ENCODE peak calls at places on chromosome 16, in nine cellular contexts. One of them, this sample, is unnamed.

GRCh38 chr16:69273009-69273408 is 38.1 kb upstream of the VPS4A start:
- DNase-seq in AG04450: peak
- DNase-seq in left lung: no peak
- DNase-seq in breast epithelium: no peak
- DNase-seq in Caco-2: no peak
- DNase-seq in NB4: no peak
- DNase-seq in sigmoid colon: no peak
- DNase-seq in epithelial cell of proximal tubule: no peak
- DNase-seq in fibroblast of the aortic adventitia: peak
- DNase-seq in this sample: peak

GRCh38 chr16:53372942-53373871 is 61.1 kb upstream of the RBL2 start:
- DNase-seq in AG04450: no peak
- DNase-seq in left lung: peak
- DNase-seq in breast epithelium: peak
- DNase-seq in Caco-2: peak
- DNase-seq in NB4: no peak
- DNase-seq in sigmoid colon: no peak
- DNase-seq in epithelial cell of proximal tubule: no peak
- DNase-seq in fibroblast of the aortic adventitia: no peak
- DNase-seq in this sample: no peak

GRCh38 chr16:12546918-12547607 is 256.6 kb downstream of the CPPED1 start:
- DNase-seq in AG04450: no peak
- DNase-seq in left lung: no peak
- DNase-seq in breast epithelium: no peak
- DNase-seq in Caco-2: no peak
- DNase-seq in NB4: peak
- DNase-seq in sigmoid colon: no peak
- DNase-seq in epithelial cell of proximal tubule: no peak
- DNase-seq in fibroblast of the aortic adventitia: no peak
- DNase-seq in this sample: no peak

GRCh38 chr16:13779676-13780075 is 140.3 kb upstream of the ERCC4 start:
- DNase-seq in AG04450: no peak
- DNase-seq in left lung: no peak
- DNase-seq in breast epithelium: no peak
- DNase-seq in Caco-2: no peak
- DNase-seq in NB4: no peak
- DNase-seq in sigmoid colon: no peak
- DNase-seq in epithelial cell of proximal tubule: no peak
- DNase-seq in fibroblast of the aortic adventitia: no peak
- DNase-seq in this sample: no peak

GRCh38 chr16:77300232-77300631 is 101.0 kb downstream of the SYCE1L start:
- DNase-seq in AG04450: no peak
- DNase-seq in left lung: no peak
- DNase-seq in breast epithelium: no peak
- DNase-seq in Caco-2: peak
- DNase-seq in NB4: no peak
- DNase-seq in sigmoid colon: no peak
- DNase-seq in epithelial cell of proximal tubule: no peak
- DNase-seq in fibroblast of the aortic adventitia: no peak
- DNase-seq in this sample: no peak

GRCh38 chr16:88662222-88662842 is 559 bp downstream of the MVD start:
- DNase-seq in AG04450: no peak
- DNase-seq in left lung: peak
- DNase-seq in breast epithelium: no peak
- DNase-seq in Caco-2: peak
- DNase-seq in NB4: peak
- DNase-seq in sigmoid colon: no peak
- DNase-seq in epithelial cell of proximal tubule: no peak
- DNase-seq in fibroblast of the aortic adventitia: no peak
- DNase-seq in this sample: no peak

GRCh38 chr16:80887062-80887461 is 82.7 kb upstream of the CDYL2 start:
- DNase-seq in AG04450: no peak
- DNase-seq in left lung: no peak
- DNase-seq in breast epithelium: no peak
- DNase-seq in Caco-2: no peak
- DNase-seq in NB4: no peak
- DNase-seq in sigmoid colon: no peak
- DNase-seq in epithelial cell of proximal tubule: no peak
- DNase-seq in fibroblast of the aortic adventitia: no peak
- DNase-seq in this sample: no peak

GRCh38 chr16:88491560-88492310 is 38.7 kb downstream of the ZFPM1 start:
- DNase-seq in AG04450: no peak
- DNase-seq in left lung: no peak
- DNase-seq in breast epithelium: no peak
- DNase-seq in Caco-2: no peak
- DNase-seq in NB4: no peak
- DNase-seq in sigmoid colon: no peak
- DNase-seq in epithelial cell of proximal tubule: no peak
- DNase-seq in fibroblast of the aortic adventitia: no peak
- DNase-seq in this sample: no peak

GRCh38 chr16:47493358-47494337 is 32.5 kb downstream of the PHKB start:
- DNase-seq in AG04450: no peak
- DNase-seq in left lung: no peak
- DNase-seq in breast epithelium: no peak
- DNase-seq in Caco-2: no peak
- DNase-seq in NB4: peak
- DNase-seq in sigmoid colon: no peak
- DNase-seq in epithelial cell of proximal tubule: no peak
- DNase-seq in fibroblast of the aortic adventitia: no peak
- DNase-seq in this sample: no peak

GRCh38 chr16:84883301-84883700 is 63.5 kb downstream of the CRISPLD2 start:
- DNase-seq in AG04450: no peak
- DNase-seq in left lung: no peak
- DNase-seq in breast epithelium: no peak
- DNase-seq in Caco-2: no peak
- DNase-seq in NB4: no peak
- DNase-seq in sigmoid colon: no peak
- DNase-seq in epithelial cell of proximal tubule: no peak
- DNase-seq in fibroblast of the aortic adventitia: peak
- DNase-seq in this sample: no peak

GRCh38 chr16:84303023-84303422 is 8.3 kb downstream of the WFDC1 start:
- DNase-seq in AG04450: peak
- DNase-seq in left lung: no peak
- DNase-seq in breast epithelium: no peak
- DNase-seq in Caco-2: no peak
- DNase-seq in NB4: no peak
- DNase-seq in sigmoid colon: peak
- DNase-seq in epithelial cell of proximal tubule: no peak
- DNase-seq in fibroblast of the aortic adventitia: peak
- DNase-seq in this sample: no peak

DNA sequence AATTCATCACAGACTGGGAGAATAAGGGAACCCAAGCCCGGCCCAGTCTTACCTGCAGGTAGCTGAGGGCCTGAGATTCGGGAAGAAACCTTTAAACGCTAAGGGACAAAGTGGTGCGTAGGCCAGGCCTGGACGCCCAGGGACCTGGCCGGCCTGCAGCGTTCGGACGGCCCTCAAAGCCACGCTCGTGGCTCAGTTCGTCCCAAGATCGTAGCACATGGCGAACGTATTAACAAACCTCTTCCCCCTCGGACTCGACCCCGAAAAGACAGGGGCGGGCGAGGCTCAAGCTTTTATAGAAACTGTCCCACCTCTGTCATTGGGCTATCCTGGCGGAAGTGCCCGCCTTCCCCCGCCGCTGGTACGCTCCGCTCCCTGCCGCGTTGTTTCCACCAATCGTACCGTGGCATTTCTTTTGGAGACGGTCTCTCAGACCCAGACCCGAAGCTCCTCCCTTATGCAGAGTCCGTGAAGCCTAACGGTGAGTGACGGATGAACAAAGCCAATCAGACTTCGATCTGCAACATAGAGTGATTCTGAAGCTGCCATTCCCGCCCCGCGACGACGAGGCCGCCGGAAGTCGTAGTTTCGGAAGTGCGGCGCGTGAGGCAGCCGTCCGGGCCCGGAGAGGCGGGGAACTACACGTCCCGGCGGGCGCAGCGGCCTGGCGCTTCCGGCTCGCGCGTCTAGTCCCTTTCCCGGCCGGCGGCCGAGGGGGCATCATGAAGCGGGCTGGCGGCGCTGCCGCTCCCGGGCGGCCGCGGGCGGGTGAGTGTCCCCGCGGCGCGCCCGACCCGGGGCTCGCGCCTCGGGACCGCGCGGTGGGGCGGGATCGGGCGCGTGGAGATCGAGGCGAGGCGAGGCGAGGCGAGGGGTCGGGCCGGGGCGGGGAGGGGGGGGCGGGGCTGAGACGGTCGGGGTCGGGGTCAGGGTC is at the start of gene TRAF7:
- DNase-seq in AG04450: peak
- DNase-seq in left lung: peak
- DNase-seq in breast epithelium: peak
- DNase-seq in Caco-2: peak
- DNase-seq in NB4: peak
- DNase-seq in sigmoid colon: peak
- DNase-seq in epithelial cell of proximal tubule: peak
- DNase-seq in fibroblast of the aortic adventitia: peak
- DNase-seq in this sample: peak
- TF ChIP-seq CTCF in AG04450: no peak
- TF ChIP-seq CTCF in left lung: peak
- TF ChIP-seq CTCF in breast epithelium: peak
- TF ChIP-seq CTCF in Caco-2: no peak
- TF ChIP-seq CTCF in NB4: no peak
- TF ChIP-seq CTCF in sigmoid colon: no peak
- TF ChIP-seq CTCF in epithelial cell of proximal tubule: no peak
- TF ChIP-seq CTCF in fibroblast of the aortic adventitia: no peak
- TF ChIP-seq CTCF in this sample: no peak

DNA sequence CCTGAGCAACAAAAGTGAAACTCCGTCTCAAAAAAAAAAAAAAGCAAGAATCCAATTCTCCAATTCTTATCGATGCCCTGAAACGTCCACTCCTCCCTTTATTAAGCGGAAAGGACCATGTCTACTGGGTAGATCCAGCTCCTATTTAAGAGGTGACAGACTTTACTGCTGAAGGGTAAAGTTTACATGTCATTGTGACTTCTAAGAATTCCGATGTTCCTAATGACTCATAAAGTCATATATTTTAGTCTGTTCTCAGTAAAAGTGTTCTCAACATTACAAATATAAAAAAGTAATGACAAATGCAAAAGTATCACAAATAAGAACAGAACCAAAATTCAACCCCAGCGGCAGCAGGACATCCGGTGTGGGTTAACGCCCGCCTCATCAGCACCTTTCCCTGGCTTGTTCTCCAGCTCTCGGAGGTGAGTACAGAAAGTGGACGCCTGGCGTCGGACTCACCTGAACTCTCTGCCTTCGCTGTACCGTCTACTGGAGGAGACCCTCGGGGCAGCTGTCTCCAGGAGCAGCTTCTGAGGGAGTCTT is 6.8 kb downstream of the AXIN1 start:
- DNase-seq in AG04450: no peak
- DNase-seq in left lung: no peak
- DNase-seq in breast epithelium: no peak
- DNase-seq in Caco-2: no peak
- DNase-seq in NB4: no peak
- DNase-seq in sigmoid colon: no peak
- DNase-seq in epithelial cell of proximal tubule: no peak
- DNase-seq in fibroblast of the aortic adventitia: no peak
- DNase-seq in this sample: no peak
- H3K4me3 ChIP-seq in AG04450: no peak
- H3K4me3 ChIP-seq in left lung: no peak
- H3K4me3 ChIP-seq in breast epithelium: no peak
- H3K4me3 ChIP-seq in Caco-2: no peak
- H3K4me3 ChIP-seq in NB4: no peak
- H3K4me3 ChIP-seq in sigmoid colon: no peak
- H3K4me3 ChIP-seq in epithelial cell of proximal tubule: no peak
- H3K4me3 ChIP-seq in fibroblast of the aortic adventitia: no peak
- H3K4me3 ChIP-seq in this sample: no peak

DNA sequence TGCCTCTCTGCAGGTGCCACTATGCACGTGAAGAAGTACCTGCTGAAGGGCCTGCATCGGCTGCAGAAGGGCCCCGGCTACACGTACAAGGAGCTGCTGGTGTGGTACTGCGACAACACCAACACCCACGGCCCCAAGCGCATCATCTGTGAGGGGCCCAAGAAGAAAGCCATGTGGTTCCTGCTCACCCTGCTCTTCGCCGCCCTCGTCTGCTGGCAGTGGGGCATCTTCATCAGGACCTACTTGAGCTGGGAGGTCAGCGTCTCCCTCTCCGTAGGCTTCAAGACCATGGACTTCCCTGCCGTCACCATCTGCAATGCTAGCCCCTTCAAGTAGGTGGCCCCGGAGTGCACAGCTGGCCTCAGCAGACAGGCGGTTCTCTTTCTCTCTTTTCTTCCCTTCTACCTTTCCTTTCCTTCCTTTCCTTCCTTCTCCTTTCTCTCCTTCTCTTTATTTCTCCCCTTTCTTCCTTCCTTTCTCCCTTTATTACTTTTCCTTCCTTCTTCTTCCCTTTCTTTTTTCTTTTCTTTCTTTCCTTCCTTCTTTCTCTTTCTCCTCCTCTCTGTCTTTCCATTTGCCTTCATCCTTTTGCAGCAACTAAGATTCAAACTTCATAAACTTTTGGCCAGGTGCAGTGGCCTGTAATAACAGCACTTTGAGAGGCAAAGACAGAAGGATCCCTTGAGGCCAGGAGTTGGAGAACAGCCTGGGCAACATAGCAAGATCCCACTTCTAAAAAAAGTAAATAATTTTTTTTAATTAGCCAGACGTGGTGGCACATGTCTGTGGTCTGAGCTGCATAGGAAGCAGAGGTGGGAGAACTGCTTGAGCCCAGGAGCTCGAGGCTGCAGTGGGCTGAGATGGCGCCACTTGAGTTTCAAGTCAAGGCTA is 46.7 kb downstream of the SCNN1B start:
- DNase-seq in AG04450: no peak
- DNase-seq in left lung: no peak
- DNase-seq in breast epithelium: no peak
- DNase-seq in Caco-2: peak
- DNase-seq in NB4: peak
- DNase-seq in sigmoid colon: peak
- DNase-seq in epithelial cell of proximal tubule: no peak
- DNase-seq in fibroblast of the aortic adventitia: no peak
- DNase-seq in this sample: no peak
- TF ChIP-seq CTCF in AG04450: peak
- TF ChIP-seq CTCF in left lung: no peak
- TF ChIP-seq CTCF in breast epithelium: no peak
- TF ChIP-seq CTCF in Caco-2: no peak
- TF ChIP-seq CTCF in NB4: peak
- TF ChIP-seq CTCF in sigmoid colon: no peak
- TF ChIP-seq CTCF in epithelial cell of proximal tubule: peak
- TF ChIP-seq CTCF in fibroblast of the aortic adventitia: no peak
- TF ChIP-seq CTCF in this sample: peak

DNA sequence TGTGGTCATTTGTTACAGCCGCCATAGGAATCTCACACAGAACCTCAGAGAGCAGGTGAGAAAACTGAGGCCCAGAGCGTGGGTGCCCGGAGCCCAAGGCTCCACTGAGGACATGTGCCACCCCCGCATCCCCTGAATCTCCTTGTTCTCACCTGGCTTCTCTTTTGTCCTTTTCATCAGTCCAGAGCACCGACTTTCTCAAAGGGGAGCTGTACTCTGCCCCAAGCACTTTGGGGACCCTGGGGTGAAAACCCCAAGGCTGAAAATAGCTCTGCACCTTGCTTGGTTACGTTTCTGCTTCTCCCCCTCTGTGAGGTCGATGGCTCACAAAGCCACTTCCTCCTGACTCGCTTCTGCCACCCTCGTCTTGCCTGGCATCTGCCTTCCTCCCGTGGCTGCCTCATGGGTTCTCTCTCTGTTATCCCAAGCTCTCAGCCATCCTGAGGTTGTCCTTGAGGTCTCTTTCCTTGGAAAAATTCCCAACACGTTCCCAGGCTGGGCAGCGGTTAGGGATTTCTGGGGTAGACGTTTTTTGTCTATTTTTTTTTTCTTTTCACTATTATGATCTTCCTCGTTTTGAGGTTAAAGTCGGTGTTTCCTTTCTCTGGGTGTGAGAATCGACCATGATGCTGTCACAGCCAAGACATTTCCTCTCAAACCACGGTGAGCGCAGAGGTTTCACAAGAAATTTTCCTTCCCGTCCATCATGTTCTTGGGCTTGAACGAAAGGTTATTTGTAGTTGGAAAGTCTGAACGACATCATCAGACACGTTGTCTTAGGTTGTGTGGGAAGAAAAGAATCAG is 37.2 kb downstream of the IRF8 start:
- DNase-seq in AG04450: no peak
- DNase-seq in left lung: no peak
- DNase-seq in breast epithelium: no peak
- DNase-seq in Caco-2: no peak
- DNase-seq in NB4: peak
- DNase-seq in sigmoid colon: no peak
- DNase-seq in epithelial cell of proximal tubule: no peak
- DNase-seq in fibroblast of the aortic adventitia: no peak
- DNase-seq in this sample: no peak
- H3K4me3 ChIP-seq in AG04450: no peak
- H3K4me3 ChIP-seq in left lung: no peak
- H3K4me3 ChIP-seq in breast epithelium: no peak
- H3K4me3 ChIP-seq in Caco-2: no peak
- H3K4me3 ChIP-seq in NB4: peak
- H3K4me3 ChIP-seq in sigmoid colon: no peak
- H3K4me3 ChIP-seq in epithelial cell of proximal tubule: no peak
- H3K4me3 ChIP-seq in fibroblast of the aortic adventitia: no peak
- H3K4me3 ChIP-seq in this sample: no peak